ENCODE peak calls at places on chromosomes 11 and 22, in four cellular contexts. O is cardiac muscle cell, Z is GM19239, G is T-cell. F is an unnamed sample.

GRCh38 chr11:1772270-1773130 is 8.8 kb upstream of the CTSD start:
- DNase-seq in O (no peak), Z (no peak), G (no peak), F (peak)

GRCh38 chr11:363948-364761 is 5.1 kb upstream of the B4GALNT4 start:
- DNase-seq in O (no peak), Z (no peak), G (peak), F (peak)

GRCh38 chr11:2039198-2039759 is 41.6 kb upstream of the H19 start:
- DNase-seq in O (no peak), Z (no peak), G (no peak), F (no peak)

GRCh38 chr11:95378789-95379188 is 147.8 kb upstream of the SESN3 start:
- DNase-seq in O (no peak), Z (no peak), G (no peak), F (no peak)

GRCh38 chr11:76838422-76839068 is 22.2 kb upstream of the ACER3 start:
- DNase-seq in O (peak), Z (no peak), G (no peak), F (no peak)

GRCh38 chr22:44561139-44561840 is 63.3 kb upstream of the RTL6 start:
- DNase-seq in O (no peak), Z (no peak), G (no peak), F (no peak)

GRCh38 chr22:46047841-46048595 is 71.1 kb upstream of the WNT7B start:
- DNase-seq in O (no peak), Z (no peak), G (no peak), F (no peak)

GRCh38 chr11:112623057-112623456 is 338.2 kb upstream of the NCAM1 start:
- DNase-seq in O (no peak), Z (no peak), G (no peak), F (no peak)

GRCh38 chr11:119728226-119728626 is 774 bp downstream of the NECTIN1 start:
- DNase-seq in O (peak), Z (no peak), G (no peak), F (no peak)

GRCh38 chr22:37021710-37022482 is 2.4 kb downstream of the MPST start:
- DNase-seq in O (peak), Z (peak), G (peak), F (peak)

GRCh38 chr11:75582935-75583709 is 21.1 kb downstream of the SERPINH1 start:
- DNase-seq in O (peak), Z (peak), G (peak), F (no peak)

GRCh38 chr11:78319453-78319955 is 98.1 kb downstream of the GAB2 start:
- DNase-seq in O (no peak), Z (no peak), G (no peak), F (no peak)

GRCh38 chr11:81331611-81332205 is 1402.0 kb downstream of the FAM181B start:
- DNase-seq in O (no peak), Z (no peak), G (no peak), F (no peak)

GRCh38 chr11:111299111-111300026 is 1.0 kb downstream of the POU2AF3 start:
- DNase-seq in O (peak), Z (peak), G (no peak), F (no peak)

GRCh38 chr22:23793326-23793725 is 6.6 kb downstream of the SMARCB1 start:
- DNase-seq in O (no peak), Z (no peak), G (no peak), F (no peak)

GRCh38 chr11:58286249-58286648 is 18.2 kb upstream of the OR10W1 start:
- DNase-seq in O (peak), Z (peak), G (no peak), F (no peak)

GRCh38 chr11:83682645-83682973 is 396.4 kb upstream of the CCDC90B start:
- DNase-seq in O (peak), Z (no peak), G (no peak), F (no peak)

GRCh38 chr11:43516316-43516820 is 157.6 kb downstream of the TTC17 start:
- DNase-seq in O (peak), Z (no peak), G (no peak), F (no peak)

GRCh38 chr11:75270896-75271415 is 30.4 kb downstream of the TPBGL start:
- DNase-seq in O (no peak), Z (no peak), G (peak), F (no peak)

GRCh38 chr11:68213135-68213515 is at the start of gene KMT5B:
- DNase-seq in O (peak), Z (no peak), G (peak), F (no peak)

GRCh38 chr22:42316988-42317387 is 46.5 kb upstream of the TCF20 start:
- DNase-seq in O (no peak), Z (no peak), G (peak), F (no peak)

GRCh38 chr22:48720662-48721393 is 1106.8 kb downstream of the BRD1 start:
- DNase-seq in O (no peak), Z (no peak), G (no peak), F (no peak)

GRCh38 chr11:26846222-26846621 is 124.4 kb upstream of the SLC5A12 start:
- DNase-seq in O (no peak), Z (no peak), G (no peak), F (no peak)

GRCh38 chr22:17797721-17798559 is 23.7 kb upstream of the BID start:
- DNase-seq in O (no peak), Z (peak), G (no peak), F (no peak)

GRCh38 chr22:43743131-43743530 is 69.0 kb downstream of the EFCAB6 start:
- DNase-seq in O (peak), Z (no peak), G (no peak), F (no peak)

GRCh38 chr22:44297662-44298061 is 15.1 kb downstream of the SHISAL1 start:
- DNase-seq in O (no peak), Z (no peak), G (no peak), F (no peak)